ENCODE peak calls at places on chromosome 13, in ten cellular contexts. One of them, this sample, is unnamed.
A peak's percentile ranks its signal among the peaks of the same experiment; 100 is the strongest.

GRCh38 chr13:51997641-51998330 is 13.5 kb downstream of the ATP7B start:
- DNase-seq in HEK293T: peak; percentile 51
- DNase-seq in T-cell: no peak
- DNase-seq in NCI-H1694 treated with DMSO at 0.1 percent for 48 hours: no peak
- DNase-seq in activated gamma-delta T cell treated with anti-CD3 and anti-CD28 coated beads, Interleukin-2, amount 50 U/mL, for 16 hours: no peak
- DNase-seq in Calu3: peak; percentile 6
- DNase-seq in stimulated activated CD8-positive, alpha-beta memory T cell treated with anti-CD3 and anti-CD28 coated beads, Interleukin-4, amount 100 ng/mL, for 1 hour: no peak
- DNase-seq in mucosa of descending colon: no peak
- DNase-seq in amniotic epithelial cell: no peak
- DNase-seq in ureter: no peak
- DNase-seq in this sample: no peak

GRCh38 chr13:113151745-113152707 is 6.4 kb upstream of the PROZ start:
- DNase-seq in mucosa of descending colon: no peak
- DNase-seq in ureter: no peak
- DNase-seq in amniotic epithelial cell: peak; percentile 21
- DNase-seq in T-cell: no peak
- DNase-seq in NCI-H1694 treated with DMSO at 0.1 percent for 48 hours: no peak
- DNase-seq in HEK293T: no peak
- DNase-seq in Calu3: no peak
- DNase-seq in stimulated activated CD8-positive, alpha-beta memory T cell treated with anti-CD3 and anti-CD28 coated beads, Interleukin-4, amount 100 ng/mL, for 1 hour: no peak
- DNase-seq in activated gamma-delta T cell treated with anti-CD3 and anti-CD28 coated beads, Interleukin-2, amount 50 U/mL, for 16 hours: no peak
- DNase-seq in this sample: peak; percentile 6

GRCh38 chr13:69423844-69424243 is 683.8 kb upstream of the ATXN8OS start:
- DNase-seq in mucosa of descending colon: no peak
- DNase-seq in NCI-H1694 treated with DMSO at 0.1 percent for 48 hours: no peak
- DNase-seq in Calu3: no peak
- DNase-seq in HEK293T: no peak
- DNase-seq in ureter: no peak
- DNase-seq in T-cell: no peak
- DNase-seq in activated gamma-delta T cell treated with anti-CD3 and anti-CD28 coated beads, Interleukin-2, amount 50 U/mL, for 16 hours: no peak
- DNase-seq in amniotic epithelial cell: no peak
- DNase-seq in stimulated activated CD8-positive, alpha-beta memory T cell treated with anti-CD3 and anti-CD28 coated beads, Interleukin-4, amount 100 ng/mL, for 1 hour: no peak
- DNase-seq in this sample: no peak

GRCh38 chr13:24511019-24511823 is 1.4 kb downstream of the PARP4 start:
- DNase-seq in activated gamma-delta T cell treated with anti-CD3 and anti-CD28 coated beads, Interleukin-2, amount 50 U/mL, for 16 hours: peak; percentile 27
- DNase-seq in ureter: peak; percentile 50
- DNase-seq in NCI-H1694 treated with DMSO at 0.1 percent for 48 hours: no peak
- DNase-seq in mucosa of descending colon: peak; percentile 50
- DNase-seq in amniotic epithelial cell: peak; percentile 92
- DNase-seq in T-cell: peak; percentile 27
- DNase-seq in HEK293T: peak; percentile 12
- DNase-seq in Calu3: peak; percentile 60
- DNase-seq in stimulated activated CD8-positive, alpha-beta memory T cell treated with anti-CD3 and anti-CD28 coated beads, Interleukin-4, amount 100 ng/mL, for 1 hour: peak; percentile 27
- DNase-seq in this sample: peak; percentile 65

GRCh38 chr13:29925457-29925856 is 75.0 kb upstream of the UBL3 start:
- DNase-seq in mucosa of descending colon: no peak
- DNase-seq in HEK293T: no peak
- DNase-seq in activated gamma-delta T cell treated with anti-CD3 and anti-CD28 coated beads, Interleukin-2, amount 50 U/mL, for 16 hours: no peak
- DNase-seq in NCI-H1694 treated with DMSO at 0.1 percent for 48 hours: no peak
- DNase-seq in amniotic epithelial cell: peak; percentile 89
- DNase-seq in T-cell: no peak
- DNase-seq in ureter: peak; percentile 89
- DNase-seq in stimulated activated CD8-positive, alpha-beta memory T cell treated with anti-CD3 and anti-CD28 coated beads, Interleukin-4, amount 100 ng/mL, for 1 hour: no peak
- DNase-seq in Calu3: peak; percentile 74
- DNase-seq in this sample: peak; percentile 46

GRCh38 chr13:40680659-40681323 is 14.3 kb upstream of the FOXO1 start:
- DNase-seq in stimulated activated CD8-positive, alpha-beta memory T cell treated with anti-CD3 and anti-CD28 coated beads, Interleukin-4, amount 100 ng/mL, for 1 hour: no peak
- DNase-seq in ureter: no peak
- DNase-seq in NCI-H1694 treated with DMSO at 0.1 percent for 48 hours: no peak
- DNase-seq in T-cell: no peak
- DNase-seq in HEK293T: no peak
- DNase-seq in Calu3: no peak
- DNase-seq in mucosa of descending colon: no peak
- DNase-seq in activated gamma-delta T cell treated with anti-CD3 and anti-CD28 coated beads, Interleukin-2, amount 50 U/mL, for 16 hours: no peak
- DNase-seq in amniotic epithelial cell: no peak
- DNase-seq in this sample: no peak

GRCh38 chr13:34258646-34259386 is 440.9 kb downstream of the RFC3 start:
- DNase-seq in stimulated activated CD8-positive, alpha-beta memory T cell treated with anti-CD3 and anti-CD28 coated beads, Interleukin-4, amount 100 ng/mL, for 1 hour: no peak
- DNase-seq in Calu3: no peak
- DNase-seq in mucosa of descending colon: no peak
- DNase-seq in ureter: no peak
- DNase-seq in NCI-H1694 treated with DMSO at 0.1 percent for 48 hours: no peak
- DNase-seq in amniotic epithelial cell: peak; percentile 32
- DNase-seq in HEK293T: no peak
- DNase-seq in activated gamma-delta T cell treated with anti-CD3 and anti-CD28 coated beads, Interleukin-2, amount 50 U/mL, for 16 hours: no peak
- DNase-seq in T-cell: no peak
- DNase-seq in this sample: no peak

GRCh38 chr13:45331123-45331619 is 9.8 kb downstream of the TPT1 start:
- DNase-seq in NCI-H1694 treated with DMSO at 0.1 percent for 48 hours: no peak
- DNase-seq in T-cell: no peak
- DNase-seq in Calu3: no peak
- DNase-seq in HEK293T: no peak
- DNase-seq in stimulated activated CD8-positive, alpha-beta memory T cell treated with anti-CD3 and anti-CD28 coated beads, Interleukin-4, amount 100 ng/mL, for 1 hour: no peak
- DNase-seq in ureter: no peak
- DNase-seq in activated gamma-delta T cell treated with anti-CD3 and anti-CD28 coated beads, Interleukin-2, amount 50 U/mL, for 16 hours: no peak
- DNase-seq in amniotic epithelial cell: no peak
- DNase-seq in mucosa of descending colon: no peak
- DNase-seq in this sample: no peak

GRCh38 chr13:98879965-98880364 is 97.9 kb downstream of the DOCK9 start:
- DNase-seq in ureter: no peak
- DNase-seq in amniotic epithelial cell: no peak
- DNase-seq in activated gamma-delta T cell treated with anti-CD3 and anti-CD28 coated beads, Interleukin-2, amount 50 U/mL, for 16 hours: no peak
- DNase-seq in HEK293T: no peak
- DNase-seq in Calu3: no peak
- DNase-seq in stimulated activated CD8-positive, alpha-beta memory T cell treated with anti-CD3 and anti-CD28 coated beads, Interleukin-4, amount 100 ng/mL, for 1 hour: no peak
- DNase-seq in NCI-H1694 treated with DMSO at 0.1 percent for 48 hours: no peak
- DNase-seq in T-cell: no peak
- DNase-seq in mucosa of descending colon: no peak
- DNase-seq in this sample: no peak

GRCh38 chr13:40206241-40207109 is 460.0 kb downstream of the FOXO1 start:
- DNase-seq in activated gamma-delta T cell treated with anti-CD3 and anti-CD28 coated beads, Interleukin-2, amount 50 U/mL, for 16 hours: no peak
- DNase-seq in NCI-H1694 treated with DMSO at 0.1 percent for 48 hours: peak; percentile 87
- DNase-seq in amniotic epithelial cell: no peak
- DNase-seq in T-cell: peak; percentile 55
- DNase-seq in Calu3: peak; percentile 64
- DNase-seq in ureter: no peak
- DNase-seq in HEK293T: no peak
- DNase-seq in mucosa of descending colon: no peak
- DNase-seq in stimulated activated CD8-positive, alpha-beta memory T cell treated with anti-CD3 and anti-CD28 coated beads, Interleukin-4, amount 100 ng/mL, for 1 hour: no peak
- DNase-seq in this sample: no peak

GRCh38 chr13:79450110-79450509 is 30.8 kb upstream of the NDFIP2 start:
- DNase-seq in amniotic epithelial cell: no peak
- DNase-seq in NCI-H1694 treated with DMSO at 0.1 percent for 48 hours: no peak
- DNase-seq in T-cell: no peak
- DNase-seq in ureter: no peak
- DNase-seq in HEK293T: no peak
- DNase-seq in mucosa of descending colon: no peak
- DNase-seq in Calu3: no peak
- DNase-seq in stimulated activated CD8-positive, alpha-beta memory T cell treated with anti-CD3 and anti-CD28 coated beads, Interleukin-4, amount 100 ng/mL, for 1 hour: no peak
- DNase-seq in activated gamma-delta T cell treated with anti-CD3 and anti-CD28 coated beads, Interleukin-2, amount 50 U/mL, for 16 hours: no peak
- DNase-seq in this sample: no peak

GRCh38 chr13:33290421-33290965 is 4.9 kb upstream of the STARD13 start:
- DNase-seq in Calu3: no peak
- DNase-seq in HEK293T: no peak
- DNase-seq in T-cell: no peak
- DNase-seq in amniotic epithelial cell: no peak
- DNase-seq in stimulated activated CD8-positive, alpha-beta memory T cell treated with anti-CD3 and anti-CD28 coated beads, Interleukin-4, amount 100 ng/mL, for 1 hour: no peak
- DNase-seq in ureter: no peak
- DNase-seq in mucosa of descending colon: no peak
- DNase-seq in NCI-H1694 treated with DMSO at 0.1 percent for 48 hours: no peak
- DNase-seq in activated gamma-delta T cell treated with anti-CD3 and anti-CD28 coated beads, Interleukin-2, amount 50 U/mL, for 16 hours: no peak
- DNase-seq in this sample: no peak

GRCh38 chr13:28045861-28046260 is 54.5 kb downstream of the FLT3 start:
- DNase-seq in activated gamma-delta T cell treated with anti-CD3 and anti-CD28 coated beads, Interleukin-2, amount 50 U/mL, for 16 hours: no peak
- DNase-seq in ureter: no peak
- DNase-seq in NCI-H1694 treated with DMSO at 0.1 percent for 48 hours: no peak
- DNase-seq in amniotic epithelial cell: no peak
- DNase-seq in HEK293T: no peak
- DNase-seq in Calu3: no peak
- DNase-seq in mucosa of descending colon: no peak
- DNase-seq in T-cell: no peak
- DNase-seq in stimulated activated CD8-positive, alpha-beta memory T cell treated with anti-CD3 and anti-CD28 coated beads, Interleukin-4, amount 100 ng/mL, for 1 hour: no peak
- DNase-seq in this sample: no peak

GRCh38 chr13:38763446-38764381 is 76.8 kb downstream of the FREM2 start:
- DNase-seq in ureter: no peak
- DNase-seq in Calu3: peak; percentile 28
- DNase-seq in T-cell: no peak
- DNase-seq in stimulated activated CD8-positive, alpha-beta memory T cell treated with anti-CD3 and anti-CD28 coated beads, Interleukin-4, amount 100 ng/mL, for 1 hour: no peak
- DNase-seq in HEK293T: peak; percentile 54
- DNase-seq in mucosa of descending colon: no peak
- DNase-seq in amniotic epithelial cell: peak; percentile 15
- DNase-seq in activated gamma-delta T cell treated with anti-CD3 and anti-CD28 coated beads, Interleukin-2, amount 50 U/mL, for 16 hours: no peak
- DNase-seq in NCI-H1694 treated with DMSO at 0.1 percent for 48 hours: no peak
- DNase-seq in this sample: peak; percentile 79

GRCh38 chr13:72970956-72971355 is 87.8 kb upstream of the KLF5 start:
- DNase-seq in stimulated activated CD8-positive, alpha-beta memory T cell treated with anti-CD3 and anti-CD28 coated beads, Interleukin-4, amount 100 ng/mL, for 1 hour: no peak
- DNase-seq in activated gamma-delta T cell treated with anti-CD3 and anti-CD28 coated beads, Interleukin-2, amount 50 U/mL, for 16 hours: no peak
- DNase-seq in ureter: no peak
- DNase-seq in HEK293T: no peak
- DNase-seq in Calu3: no peak
- DNase-seq in T-cell: no peak
- DNase-seq in mucosa of descending colon: no peak
- DNase-seq in NCI-H1694 treated with DMSO at 0.1 percent for 48 hours: no peak
- DNase-seq in amniotic epithelial cell: peak; percentile 60
- DNase-seq in this sample: no peak

GRCh38 chr13:77737583-77738200 is 40.2 kb downstream of the SLAIN1 start:
- DNase-seq in HEK293T: no peak
- DNase-seq in activated gamma-delta T cell treated with anti-CD3 and anti-CD28 coated beads, Interleukin-2, amount 50 U/mL, for 16 hours: no peak
- DNase-seq in NCI-H1694 treated with DMSO at 0.1 percent for 48 hours: no peak
- DNase-seq in T-cell: no peak
- DNase-seq in amniotic epithelial cell: no peak
- DNase-seq in ureter: no peak
- DNase-seq in Calu3: no peak
- DNase-seq in stimulated activated CD8-positive, alpha-beta memory T cell treated with anti-CD3 and anti-CD28 coated beads, Interleukin-4, amount 100 ng/mL, for 1 hour: no peak
- DNase-seq in mucosa of descending colon: no peak
- DNase-seq in this sample: no peak

GRCh38 chr13:25330541-25330940 is 29.1 kb downstream of the NUP58 start:
- DNase-seq in activated gamma-delta T cell treated with anti-CD3 and anti-CD28 coated beads, Interleukin-2, amount 50 U/mL, for 16 hours: no peak
- DNase-seq in T-cell: no peak
- DNase-seq in mucosa of descending colon: no peak
- DNase-seq in amniotic epithelial cell: peak; percentile 65
- DNase-seq in Calu3: no peak
- DNase-seq in HEK293T: no peak
- DNase-seq in ureter: no peak
- DNase-seq in stimulated activated CD8-positive, alpha-beta memory T cell treated with anti-CD3 and anti-CD28 coated beads, Interleukin-4, amount 100 ng/mL, for 1 hour: no peak
- DNase-seq in NCI-H1694 treated with DMSO at 0.1 percent for 48 hours: no peak
- DNase-seq in this sample: no peak

GRCh38 chr13:48624858-48625257 is 28.9 kb upstream of the CYSLTR2 start:
- DNase-seq in amniotic epithelial cell: peak; percentile 92
- DNase-seq in Calu3: no peak
- DNase-seq in mucosa of descending colon: no peak
- DNase-seq in T-cell: no peak
- DNase-seq in activated gamma-delta T cell treated with anti-CD3 and anti-CD28 coated beads, Interleukin-2, amount 50 U/mL, for 16 hours: no peak
- DNase-seq in HEK293T: no peak
- DNase-seq in stimulated activated CD8-positive, alpha-beta memory T cell treated with anti-CD3 and anti-CD28 coated beads, Interleukin-4, amount 100 ng/mL, for 1 hour: no peak
- DNase-seq in NCI-H1694 treated with DMSO at 0.1 percent for 48 hours: no peak
- DNase-seq in ureter: no peak
- DNase-seq in this sample: peak; percentile 96

GRCh38 chr13:42544246-42544915 is 29.6 kb upstream of the TNFSF11 start:
- DNase-seq in stimulated activated CD8-positive, alpha-beta memory T cell treated with anti-CD3 and anti-CD28 coated beads, Interleukin-4, amount 100 ng/mL, for 1 hour: no peak
- DNase-seq in amniotic epithelial cell: no peak
- DNase-seq in Calu3: no peak
- DNase-seq in ureter: no peak
- DNase-seq in NCI-H1694 treated with DMSO at 0.1 percent for 48 hours: no peak
- DNase-seq in activated gamma-delta T cell treated with anti-CD3 and anti-CD28 coated beads, Interleukin-2, amount 50 U/mL, for 16 hours: no peak
- DNase-seq in T-cell: no peak
- DNase-seq in mucosa of descending colon: no peak
- DNase-seq in HEK293T: no peak
- DNase-seq in this sample: no peak